ENCODE peak calls at places on chromosomes 6 and 20, in five cellular contexts. W, T, U, I and D are unnamed samples.

GRCh38 chr20:2086177-2086979 is 15.2 kb upstream of the STK35 start:
- DNase-seq in W (no peak), T (no peak), U (no peak), I (no peak), D (no peak)

GRCh38 chr6:19838442-19839236 is 1.5 kb downstream of the ID4 start:
- DNase-seq in W (no peak), T (peak; percentile 36), U (no peak), I (no peak), D (peak; percentile 83)

GRCh38 chr6:41679696-41680095 is 41.4 kb downstream of the MDFI start:
- DNase-seq in W (no peak), T (no peak), U (no peak), I (no peak), D (no peak)

GRCh38 chr6:946546-946945 is 253.6 kb upstream of the EXOC2 start:
- DNase-seq in W (no peak), T (no peak), U (no peak), I (no peak), D (no peak)

GRCh38 chr20:15902493-15902892 is 670.8 kb downstream of the KIF16B start:
- DNase-seq in W (no peak), T (no peak), U (no peak), I (no peak), D (no peak)

GRCh38 chr6:105733556-105734162 is 330.8 kb upstream of the PREP start:
- DNase-seq in W (no peak), T (no peak), U (no peak), I (no peak), D (no peak)

GRCh38 chr20:43916073-43916874 is 1.6 kb downstream of the TOX2 start:
- DNase-seq in W (no peak), T (no peak), U (no peak), I (no peak), D (no peak)

GRCh38 chr6:917296-917695 is 224.4 kb upstream of the EXOC2 start:
- DNase-seq in W (no peak), T (no peak), U (no peak), I (no peak), D (no peak)

GRCh38 chr6:34525431-34526175 is 30.5 kb downstream of the SPDEF start:
- DNase-seq in W (no peak), T (no peak), U (no peak), I (no peak), D (no peak)

GRCh38 chr6:170555305-170555704 is 1.1 kb downstream of the TBP start:
- DNase-seq in W (no peak), T (no peak), U (no peak), I (no peak), D (no peak)

GRCh38 chr6:72500669-72501068 is 121.2 kb upstream of the KCNQ5 start:
- DNase-seq in W (no peak), T (no peak), U (no peak), I (no peak), D (no peak)

GRCh38 chr6:14286144-14286543 is 168.6 kb downstream of the CD83 start:
- DNase-seq in W (no peak), T (no peak), U (no peak), I (no peak), D (no peak)

GRCh38 chr6:49205526-49205925 is 257.5 kb downstream of the MMUT start:
- DNase-seq in W (no peak), T (no peak), U (no peak), I (no peak), D (no peak)

GRCh38 chr20:47355489-47356219 is 845 bp downstream of the ZMYND8 start:
- DNase-seq in W (peak; percentile 71), T (no peak), U (no peak), I (no peak), D (no peak)

GRCh38 chr6:110534731-110535164 is 58.3 kb upstream of the SLC22A16 start:
- DNase-seq in W (peak; percentile 90), T (no peak), U (no peak), I (no peak), D (no peak)

GRCh38 chr6:144477396-144477795 is 192.3 kb downstream of the UTRN start:
- DNase-seq in W (no peak), T (no peak), U (no peak), I (no peak), D (no peak)

GRCh38 chr6:146598785-146599405 is at the start of gene ADGB:
- DNase-seq in W (peak; percentile 30), T (peak; percentile 82), U (no peak), I (no peak), D (no peak)

GRCh38 chr6:170459451-170459850 is 93.7 kb downstream of the PSMB1 start:
- DNase-seq in W (no peak), T (no peak), U (no peak), I (no peak), D (no peak)

GRCh38 chr6:153947817-153948447 is 91.1 kb upstream of the OPRM1 start:
- DNase-seq in W (peak; percentile 52), T (no peak), U (no peak), I (no peak), D (no peak)

GRCh38 chr6:14797875-14798593 is 447.8 kb upstream of the JARID2 start:
- DNase-seq in W (no peak), T (no peak), U (no peak), I (no peak), D (no peak)

GRCh38 chr6:143187173-143187908 is 126.7 kb downstream of the AIG1 start:
- DNase-seq in W (peak; percentile 19), T (peak; percentile 62), U (no peak), I (no peak), D (no peak)

GRCh38 chr6:16676978-16677377 is 84.3 kb downstream of the ATXN1 start:
- DNase-seq in W (no peak), T (no peak), U (no peak), I (no peak), D (no peak)

GRCh38 chr20:25233016-25233772 is 14.7 kb upstream of the PYGB start:
- DNase-seq in W (no peak), T (peak; percentile 80), U (no peak), I (no peak), D (peak; percentile 74)

GRCh38 chr6:165834613-165835259 is 171.7 kb upstream of the PDE10A start:
- DNase-seq in W (peak; percentile 21), T (peak; percentile 77), U (no peak), I (no peak), D (peak; percentile 98)